ENCODE peak calls at places on chromosomes 11 and 22, in five cellular contexts. U is fibroblast of pulmonary artery, S is neural crest cell, T is sigmoid colon, E is fibroblast of mammary gland. F is an unnamed sample.

GRCh38 chr11:78780889-78781288 is 206.2 kb upstream of the NARS2 start:
- DNase-seq in U (no peak), S (no peak), T (no peak), E (no peak), F (no peak)

GRCh38 chr22:31605851-31606585 is 56.0 kb downstream of the PISD start:
- DNase-seq in U (no peak), S (no peak), T (peak), E (no peak), F (no peak)

GRCh38 chr11:2912498-2912897 is 16.7 kb downstream of the PHLDA2 start:
- DNase-seq in U (peak), S (no peak), T (no peak), E (peak), F (no peak)

GRCh38 chr11:57116654-57117053 is 65.1 kb upstream of the LRRC55 start:
- DNase-seq in U (peak), S (peak), T (no peak), E (peak), F (peak)

GRCh38 chr11:82229346-82229745 is 504.3 kb downstream of the FAM181B start:
- DNase-seq in U (peak), S (no peak), T (no peak), E (peak), F (no peak)

GRCh38 chr22:35570686-35571194 is 30.1 kb downstream of the RASD2 start:
- DNase-seq in U (no peak), S (no peak), T (no peak), E (no peak), F (no peak)

GRCh38 chr11:73866095-73866579 is 10.5 kb downstream of the COA4 start:
- DNase-seq in U (peak), S (no peak), T (no peak), E (peak), F (no peak)

GRCh38 chr11:63445720-63446119 is 45.2 kb downstream of the PLAAT5 start:
- DNase-seq in U (peak), S (no peak), T (no peak), E (peak), F (no peak)

GRCh38 chr22:29691636-29692326 is 28.0 kb upstream of the CABP7 start:
- DNase-seq in U (no peak), S (no peak), T (no peak), E (no peak), F (no peak)

GRCh38 chr11:133892584-133893380 is 47.5 kb upstream of the SPATA19 start:
- DNase-seq in U (no peak), S (no peak), T (peak), E (no peak), F (no peak)

GRCh38 chr11:45988922-45989321 is 66.5 kb downstream of the LARGE2 start:
- DNase-seq in U (no peak), S (no peak), T (no peak), E (no peak), F (no peak)

GRCh38 chr11:1196516-1197391 is 26.1 kb upstream of the MUC5B start:
- DNase-seq in U (no peak), S (no peak), T (peak), E (no peak), F (no peak)

GRCh38 chr11:36240746-36241295 is 48.4 kb downstream of the COMMD9 start:
- DNase-seq in U (no peak), S (no peak), T (no peak), E (no peak), F (no peak)

GRCh38 chr11:82004537-82005213 is 729.0 kb downstream of the FAM181B start:
- DNase-seq in U (no peak), S (no peak), T (no peak), E (peak), F (no peak)

GRCh38 chr22:27502327-27502726 is 299.2 kb downstream of the MN1 start:
- DNase-seq in U (no peak), S (no peak), T (no peak), E (no peak), F (no peak)

GRCh38 chr22:32066820-32067219 is 23.8 kb downstream of the SLC5A1 start:
- DNase-seq in U (no peak), S (no peak), T (no peak), E (no peak), F (no peak)

GRCh38 chr22:45248832-45249561 is 8.3 kb upstream of the KIAA0930 start:
- DNase-seq in U (no peak), S (no peak), T (no peak), E (no peak), F (no peak)

GRCh38 chr11:88543902-88544655 is 206.5 kb upstream of the CTSC start:
- DNase-seq in U (peak), S (peak), T (peak), E (peak), F (peak)

DNA sequence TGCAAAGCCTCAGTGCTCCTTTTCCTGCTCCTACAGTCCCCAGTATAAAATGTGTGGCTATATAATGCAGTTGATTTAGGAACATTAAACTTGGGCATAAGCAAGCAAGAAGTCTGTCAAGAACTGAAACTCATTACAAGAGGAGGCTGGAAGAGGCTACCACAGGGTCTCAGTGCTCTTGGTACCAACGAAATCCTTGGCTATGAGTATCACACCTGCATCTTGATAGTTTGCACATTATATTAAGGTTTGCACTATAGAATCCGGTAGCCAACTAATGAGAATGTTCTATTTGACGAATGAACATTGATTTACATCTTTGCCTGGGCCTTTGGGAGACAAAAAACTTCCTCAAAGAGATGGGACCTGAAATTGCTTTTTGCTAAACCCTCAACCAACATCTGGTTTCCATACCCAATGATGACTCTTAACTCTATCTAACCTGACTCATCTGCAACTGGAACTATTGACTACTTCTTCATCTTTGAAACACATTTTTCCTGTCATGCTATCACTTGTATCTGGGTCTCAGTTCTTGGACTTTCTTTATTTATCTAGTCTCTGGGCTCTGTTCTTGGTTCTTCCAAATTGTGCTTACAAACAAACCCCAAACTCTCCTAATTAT is 207.2 kb upstream of the CTSC start:
- DNase-seq in U (no peak), S (no peak), T (no peak), E (peak), F (no peak)
- TF ChIP-seq CTCF in U (no peak), S (no peak), T (no peak), E (no peak), F (no peak)

DNA sequence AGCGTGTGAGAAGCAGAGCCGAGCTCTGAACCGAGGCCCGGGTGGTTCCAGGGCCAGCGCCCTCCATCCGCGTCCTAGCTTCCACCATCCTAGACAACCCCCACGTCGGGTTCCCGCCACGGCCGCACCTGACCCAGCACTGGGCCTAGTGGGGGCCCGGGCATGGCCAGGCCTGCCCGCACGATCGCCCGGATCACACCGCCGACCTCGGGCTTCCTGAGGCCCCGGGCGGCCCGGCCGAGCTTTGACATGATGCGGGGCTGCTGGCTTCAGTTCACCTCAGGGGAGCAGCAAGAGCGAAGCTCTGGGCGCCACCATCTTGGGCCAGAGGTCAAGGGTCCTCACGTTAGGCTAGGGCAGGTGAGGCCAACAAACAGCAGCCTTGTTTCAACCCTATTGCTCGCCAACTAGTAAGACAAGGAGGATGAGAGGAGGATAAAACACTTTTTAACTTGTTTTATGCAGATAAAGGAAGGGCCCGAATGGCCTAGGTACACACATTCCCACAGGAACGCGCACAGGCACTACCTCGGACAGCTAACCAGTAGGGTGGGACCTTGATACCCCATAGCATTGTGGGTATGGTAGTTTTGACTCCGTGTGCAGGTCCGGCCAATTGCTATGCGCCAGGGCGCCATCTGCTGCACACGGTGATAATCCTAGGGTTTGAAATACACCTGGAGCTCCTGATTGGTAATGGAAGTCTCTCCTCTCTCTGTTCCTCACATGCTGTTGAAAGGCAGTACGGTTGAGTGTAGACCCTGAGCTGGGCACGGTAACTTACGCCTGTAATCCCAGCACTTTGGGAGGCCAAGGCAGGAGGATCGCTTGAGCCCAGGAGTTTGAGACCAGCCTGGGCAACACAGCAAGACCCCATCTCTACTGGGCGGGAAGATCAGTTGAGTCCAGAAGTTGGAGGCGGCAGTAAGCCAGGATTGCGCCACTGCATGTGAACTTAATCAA is at the start of gene MRPL11:
- DNase-seq in U (peak), S (peak), T (peak), E (peak), F (peak)
- TF ChIP-seq CTCF in U (peak), S (peak), T (peak), E (peak), F (no peak)

GRCh38 chr11:67539588-67539987 is 16.3 kb upstream of the CABP2 start:
- DNase-seq in U (no peak), S (no peak), T (peak), E (no peak), F (no peak)

GRCh38 chr11:67542971-67543370 is 19.7 kb upstream of the CABP2 start:
- DNase-seq in U (no peak), S (no peak), T (no peak), E (no peak), F (no peak)

GRCh38 chr11:67542169-67542568 is 18.9 kb upstream of the CABP2 start:
- DNase-seq in U (no peak), S (no peak), T (no peak), E (no peak), F (no peak)

GRCh38 chr11:67538823-67539505 is 15.7 kb upstream of the CABP2 start:
- DNase-seq in U (no peak), S (no peak), T (peak), E (no peak), F (no peak)

GRCh38 chr11:67541198-67541597 is 18.0 kb upstream of the CABP2 start:
- DNase-seq in U (no peak), S (no peak), T (no peak), E (no peak), F (no peak)
- TF ChIP-seq CTCF in U (no peak), S (no peak), T (no peak), E (no peak), F (no peak)

GRCh38 chr11:112213753-112214152 is 12.5 kb upstream of the PTS start:
- DNase-seq in U (peak), S (no peak), T (no peak), E (no peak), F (no peak)
- TF ChIP-seq CTCF in U (no peak), S (no peak), T (no peak), E (no peak), F (no peak)

DNA sequence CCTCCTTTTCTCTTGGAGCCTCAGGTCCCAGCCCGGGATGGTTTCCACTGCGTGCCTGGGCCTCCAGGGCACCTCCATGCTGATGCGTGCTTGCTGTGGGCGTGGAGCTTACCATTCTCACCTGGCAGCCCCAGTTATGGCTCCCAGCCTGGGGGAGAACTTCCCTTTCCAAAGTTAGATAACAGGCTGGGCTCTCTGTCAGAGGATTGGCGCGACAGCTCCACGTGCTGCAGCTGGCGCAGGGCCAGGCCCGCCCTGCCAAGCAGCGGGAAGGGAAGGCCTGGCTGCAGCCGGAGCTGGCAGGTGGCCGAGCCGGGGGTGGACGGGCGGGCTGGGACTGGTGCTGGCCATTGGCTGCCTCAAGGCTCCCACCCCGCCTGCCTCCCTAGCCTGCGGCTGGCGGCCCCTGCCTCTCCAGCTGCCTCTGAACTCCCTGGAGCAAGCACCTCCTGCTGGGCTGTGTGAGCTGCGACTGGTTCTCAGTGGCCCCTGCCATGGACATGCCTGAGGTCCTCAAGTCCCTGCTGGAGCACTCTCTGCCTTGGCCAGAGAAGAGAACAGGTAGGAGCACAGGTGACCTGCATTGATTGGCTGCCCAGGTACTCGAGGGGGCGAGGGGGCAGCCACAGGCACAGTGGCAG is 14.6 kb upstream of the TEF start:
- DNase-seq in U (peak), S (peak), T (peak), E (peak), F (no peak)
- TF ChIP-seq CTCF in U (peak), S (no peak), T (peak), E (peak), F (no peak)

GRCh38 chr11:124194283-124194682 is 11.1 kb downstream of the OR10D3 start:
- DNase-seq in U (no peak), S (no peak), T (no peak), E (no peak), F (no peak)

GRCh38 chr11:124195419-124195734 is 12.2 kb downstream of the OR10D3 start:
- DNase-seq in U (no peak), S (no peak), T (no peak), E (no peak), F (no peak)

GRCh38 chr11:124197999-124198398 is 14.9 kb downstream of the OR10D3 start:
- DNase-seq in U (no peak), S (no peak), T (no peak), E (no peak), F (no peak)

GRCh38 chr11:124193221-124193945 is 10.2 kb downstream of the OR10D3 start:
- DNase-seq in U (no peak), S (no peak), T (no peak), E (no peak), F (no peak)

GRCh38 chr11:124194696-124195418 is 11.7 kb downstream of the OR10D3 start:
- DNase-seq in U (peak), S (peak), T (no peak), E (peak), F (peak)
- TF ChIP-seq CTCF in U (peak), S (peak), T (peak), E (peak), F (peak)